ENCODE peak calls at places on chromosomes 11 and 22, in eight cellular contexts. J, M, C, P, E, N, H and K are unnamed samples.

GRCh38 chr11:61129608-61130523 is 27.6 kb downstream of the CD5 start:
- DNase-seq in J (peak), M (peak), C (peak), P (peak), E (peak), N (peak), H (peak), K (peak)

GRCh38 chr22:47606426-47606825 is 844.0 kb downstream of the TBC1D22A start:
- DNase-seq in J (no peak), M (no peak), C (no peak), P (no peak), E (no peak), N (no peak), H (no peak), K (no peak)

GRCh38 chr22:29315286-29316195 is at the start of gene RASL10A:
- DNase-seq in J (no peak), M (no peak), C (no peak), P (no peak), E (no peak), N (no peak), H (no peak), K (peak)

GRCh38 chr22:47189056-47189916 is 426.8 kb downstream of the TBC1D22A start:
- DNase-seq in J (no peak), M (no peak), C (no peak), P (no peak), E (no peak), N (no peak), H (no peak), K (no peak)

GRCh38 chr22:50197856-50198623 is 2.8 kb upstream of the SELENOO start:
- DNase-seq in J (no peak), M (no peak), C (no peak), P (no peak), E (no peak), N (no peak), H (no peak), K (no peak)

GRCh38 chr22:23774922-23775436 is 2.3 kb downstream of the MMP11 start:
- DNase-seq in J (no peak), M (no peak), C (peak), P (no peak), E (no peak), N (no peak), H (no peak), K (no peak)

GRCh38 chr22:24145446-24146189 is 35.7 kb upstream of the SUSD2 start:
- DNase-seq in J (no peak), M (no peak), C (no peak), P (no peak), E (no peak), N (no peak), H (no peak), K (no peak)

GRCh38 chr11:66386171-66387069 is 14.9 kb upstream of the SLC29A2 start:
- DNase-seq in J (peak), M (peak), C (peak), P (peak), E (peak), N (peak), H (peak), K (peak)

GRCh38 chr11:133927690-133928627 is 28.8 kb downstream of the IGSF9B start:
- DNase-seq in J (peak), M (peak), C (peak), P (peak), E (peak), N (peak), H (no peak), K (peak)

GRCh38 chr11:13349581-13349980 is 72.0 kb downstream of the BMAL1 start:
- DNase-seq in J (no peak), M (no peak), C (no peak), P (no peak), E (no peak), N (no peak), H (no peak), K (no peak)

GRCh38 chr11:129275825-129276224 is 83.7 kb upstream of the ARHGAP32 start:
- DNase-seq in J (no peak), M (no peak), C (no peak), P (no peak), E (no peak), N (no peak), H (no peak), K (no peak)

GRCh38 chr11:13054278-13054677 is 45.2 kb downstream of the RASSF10 start:
- DNase-seq in J (no peak), M (no peak), C (no peak), P (no peak), E (peak), N (no peak), H (no peak), K (no peak)

GRCh38 chr11:35144103-35144741 is 5.3 kb downstream of the CD44 start:
- DNase-seq in J (peak), M (no peak), C (peak), P (peak), E (peak), N (no peak), H (no peak), K (no peak)

GRCh38 chr22:27766679-27767078 is 34.9 kb downstream of the MN1 start:
- DNase-seq in J (no peak), M (no peak), C (no peak), P (no peak), E (no peak), N (no peak), H (no peak), K (no peak)

GRCh38 chr11:10122337-10123197 is 171.5 kb downstream of the SBF2 start:
- DNase-seq in J (no peak), M (no peak), C (peak), P (no peak), E (peak), N (no peak), H (peak), K (peak)

GRCh38 chr22:25563757-25564319 is 637 bp upstream of the GRK3 start:
- DNase-seq in J (peak), M (no peak), C (no peak), P (no peak), E (no peak), N (peak), H (no peak), K (peak)

GRCh38 chr11:94184861-94185260 is 56.2 kb downstream of the PANX1 start:
- DNase-seq in J (no peak), M (no peak), C (no peak), P (no peak), E (no peak), N (no peak), H (no peak), K (no peak)

GRCh38 chr22:24109649-24110048 is 71.6 kb upstream of the SUSD2 start:
- DNase-seq in J (no peak), M (no peak), C (no peak), P (no peak), E (no peak), N (no peak), H (no peak), K (no peak)

GRCh38 chr11:15685311-15685710 is 570.6 kb downstream of the INSC start:
- DNase-seq in J (no peak), M (no peak), C (no peak), P (no peak), E (no peak), N (no peak), H (no peak), K (peak)

GRCh38 chr11:86814775-86815174 is 14.4 kb downstream of the PRSS23 start:
- DNase-seq in J (no peak), M (no peak), C (peak), P (no peak), E (peak), N (no peak), H (no peak), K (no peak)

GRCh38 chr11:96307748-96308133 is 35.3 kb downstream of the MAML2 start:
- DNase-seq in J (no peak), M (no peak), C (peak), P (no peak), E (peak), N (no peak), H (peak), K (no peak)

GRCh38 chr11:67416416-67417335 is 1.2 kb downstream of the CARNS1 start:
- DNase-seq in J (no peak), M (no peak), C (no peak), P (peak), E (no peak), N (peak), H (no peak), K (no peak)

GRCh38 chr11:85076535-85077330 is 550.4 kb downstream of the DLG2 start:
- DNase-seq in J (no peak), M (no peak), C (peak), P (no peak), E (peak), N (no peak), H (no peak), K (no peak)

GRCh38 chr11:122817121-122817520 is 21.2 kb upstream of the CRTAM start:
- DNase-seq in J (no peak), M (peak), C (no peak), P (no peak), E (peak), N (no peak), H (no peak), K (no peak)

GRCh38 chr11:2380807-2381350 is 3.8 kb downstream of the CD81 start:
- DNase-seq in J (no peak), M (no peak), C (no peak), P (no peak), E (peak), N (no peak), H (no peak), K (no peak)

GRCh38 chr11:125370561-125371389 is 125.3 kb downstream of the FEZ1 start:
- DNase-seq in J (no peak), M (no peak), C (no peak), P (no peak), E (no peak), N (no peak), H (no peak), K (peak)

GRCh38 chr22:26584010-26584409 is 5.9 kb downstream of the TPST2 start:
- DNase-seq in J (no peak), M (no peak), C (no peak), P (no peak), E (no peak), N (no peak), H (no peak), K (no peak)

GRCh38 chr11:15057352-15057751 is 16.0 kb upstream of the CALCB start:
- DNase-seq in J (no peak), M (no peak), C (no peak), P (no peak), E (no peak), N (no peak), H (no peak), K (no peak)

GRCh38 chr11:92867913-92868619 is 101.4 kb upstream of the MTNR1B start:
- DNase-seq in J (no peak), M (no peak), C (no peak), P (no peak), E (no peak), N (no peak), H (no peak), K (no peak)

GRCh38 chr11:60657880-60658279 is 41.5 kb upstream of the MS4A8 start:
- DNase-seq in J (no peak), M (peak), C (no peak), P (no peak), E (no peak), N (peak), H (no peak), K (no peak)

GRCh38 chr11:111417766-111418435 is 38.8 kb upstream of the POU2AF1 start:
- DNase-seq in J (no peak), M (peak), C (peak), P (no peak), E (peak), N (no peak), H (peak), K (no peak)
- H3K4me3 ChIP-seq in J (no peak), M (no peak), C (no peak), P (no peak), E (no peak), N (no peak), H (no peak), K (no peak)

GRCh38 chr11:32830413-32830738 is 649 bp downstream of the PRRG4 start:
- DNase-seq in J (no peak), M (peak), C (no peak), P (no peak), E (peak), N (peak), H (no peak), K (peak)
- H3K4me3 ChIP-seq in J (no peak), M (peak), C (peak), P (peak), E (peak), N (peak), H (peak), K (peak)

GRCh38 chr22:19719488-19720021 is 3.8 kb upstream of the GP1BB start:
- DNase-seq in J (no peak), M (no peak), C (no peak), P (no peak), E (no peak), N (no peak), H (no peak), K (peak)

GRCh38 chr22:19717691-19718254 is 3.5 kb downstream of the SEPTIN5 start:
- DNase-seq in J (peak), M (peak), C (peak), P (peak), E (peak), N (no peak), H (no peak), K (peak)

GRCh38 chr22:19720150-19720827 is 3.0 kb upstream of the GP1BB start:
- DNase-seq in J (no peak), M (no peak), C (no peak), P (no peak), E (no peak), N (no peak), H (no peak), K (peak)

GRCh38 chr22:19718255-19719054 is 4.2 kb downstream of the SEPTIN5 start:
- DNase-seq in J (no peak), M (no peak), C (no peak), P (no peak), E (no peak), N (no peak), H (no peak), K (no peak)

GRCh38 chr22:19719055-19719482 is 4.3 kb upstream of the GP1BB start:
- DNase-seq in J (no peak), M (no peak), C (no peak), P (no peak), E (no peak), N (no peak), H (no peak), K (peak)
- H3K4me3 ChIP-seq in J (no peak), M (no peak), C (peak), P (no peak), E (peak), N (no peak), H (no peak), K (peak)

GRCh38 chr11:126938718-126939117 is 61.9 kb downstream of the KIRREL3 start:
- DNase-seq in J (no peak), M (no peak), C (no peak), P (no peak), E (no peak), N (no peak), H (no peak), K (no peak)
- H3K4me3 ChIP-seq in J (no peak), M (no peak), C (no peak), P (no peak), E (no peak), N (no peak), H (no peak), K (no peak)